ENCODE peak calls at places on chromosomes 4 and X, in seven cellular contexts. B is H1, O is transverse colon, X is spleen, H is K562, R is upper lobe of left lung, E is sigmoid colon. N is an unnamed sample.

GRCh38 chr4:11428701-11429571 is at the start of gene HS3ST1:
- DNase-seq in X (peak; percentile 95), H (no peak), E (peak; percentile 87), R (peak; percentile 95), B (peak; percentile 89), O (peak; percentile 91), N (peak; percentile 59)

GRCh38 chrX:9790866-9791265 is 4.6 kb downstream of the SHROOM2 start:
- DNase-seq in R (no peak), X (peak; percentile 11), O (no peak), H (no peak), B (no peak), E (no peak), N (no peak)

GRCh38 chrX:485368-485767 is 98.7 kb upstream of the PPP2R3B start:
- DNase-seq in B (no peak), X (peak; percentile 31), R (no peak), O (no peak), H (no peak), E (no peak), N (no peak)

GRCh38 chr4:159422626-159423025 is 319.7 kb downstream of the RAPGEF2 start:
- DNase-seq in B (no peak), H (no peak), E (no peak), O (no peak), R (no peak), X (no peak), N (no peak)

GRCh38 chr4:5205981-5206380 is 154.7 kb downstream of the STK32B start:
- DNase-seq in X (no peak), O (no peak), B (no peak), R (no peak), E (no peak), H (no peak), N (no peak)

GRCh38 chr4:34108456-34108855 is 2135.9 kb downstream of the ARAP2 start:
- DNase-seq in E (no peak), B (no peak), H (no peak), X (no peak), R (no peak), O (no peak), N (no peak)

GRCh38 chr4:37825943-37826281 is 574 bp upstream of the PGM2 start:
- DNase-seq in O (peak; percentile 18), R (no peak), B (peak; percentile 52), E (no peak), X (no peak), H (peak; percentile 40), N (no peak)

GRCh38 chr4:104967034-104967401 is 179.7 kb upstream of the TET2 start:
- DNase-seq in X (no peak), R (no peak), O (peak; percentile 50), B (no peak), E (no peak), H (no peak), N (no peak)

GRCh38 chr4:82761249-82761648 is 37.3 kb downstream of the SCD5 start:
- DNase-seq in X (no peak), B (no peak), O (no peak), H (no peak), R (no peak), E (no peak), N (no peak)

GRCh38 chrX:135185795-135186443 is 14.7 kb upstream of the CT55 start:
- DNase-seq in R (no peak), B (no peak), H (peak; percentile 54), O (no peak), X (no peak), E (no peak), N (no peak)

DNA sequence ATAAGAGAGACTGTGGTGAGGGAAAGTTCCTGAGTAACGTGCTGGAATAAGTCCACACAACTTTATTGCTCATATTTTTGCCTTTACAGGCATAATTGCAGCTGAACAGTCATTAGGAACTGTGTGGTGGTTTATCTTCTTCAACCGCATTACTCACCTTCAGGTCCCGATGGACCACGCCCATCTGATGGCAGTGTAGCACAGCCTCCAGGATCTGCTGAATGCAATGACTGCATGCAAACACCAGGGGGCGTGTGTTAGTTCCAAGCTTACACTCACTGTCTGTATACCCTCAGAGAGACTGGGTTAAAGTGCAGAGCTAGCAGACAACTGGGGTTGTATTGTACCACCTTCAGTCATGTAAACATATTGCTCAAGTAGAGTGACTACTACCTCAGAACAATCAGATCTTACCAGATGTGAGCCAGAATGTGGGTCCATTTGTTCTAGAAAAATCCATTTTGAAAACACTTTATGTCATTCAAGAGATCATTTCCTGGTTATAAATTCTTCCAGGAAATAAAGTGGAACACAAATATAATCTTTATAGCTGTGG is 214.0 kb downstream of the CAMK2D start:
- DNase-seq in R (no peak), O (peak; percentile 95), H (peak; percentile 63), X (peak; percentile 94), E (peak; percentile 89), B (peak; percentile 86), N (peak; percentile 20)
- TF ChIP-seq POLR2AphosphoS5 in R (peak; percentile 57), O (peak; percentile 79), H (no peak), X (peak; percentile 85), E (peak; percentile 32), B (no peak), N (no peak)

GRCh38 chr4:131063878-131064277 is 1967.9 kb downstream of the C4orf33 start:
- DNase-seq in R (no peak), E (no peak), O (no peak), X (no peak), B (no peak), H (no peak), N (no peak)

DNA sequence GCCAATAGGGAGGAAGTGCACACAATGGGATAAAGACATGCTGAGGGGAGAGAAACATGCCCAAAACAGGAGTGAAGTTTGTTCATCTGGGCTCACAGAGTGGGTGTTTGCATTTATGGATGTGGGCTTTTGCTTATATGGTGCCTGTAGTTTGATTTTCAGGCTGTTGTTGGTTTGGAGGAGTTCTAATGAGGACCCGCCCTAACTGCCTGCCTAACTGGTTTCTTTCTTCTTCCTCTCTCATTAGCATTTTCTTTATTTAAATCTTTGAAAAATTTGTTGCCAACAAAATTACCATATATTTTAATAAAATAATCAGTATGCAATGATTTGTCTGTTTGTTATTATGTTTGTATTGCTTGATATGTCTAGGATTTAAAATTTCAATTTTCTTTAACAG is 1965.8 kb downstream of the C4orf33 start:
- DNase-seq in H (no peak), B (no peak), R (no peak), O (no peak), X (no peak), E (no peak), N (no peak)
- TF ChIP-seq POLR2AphosphoS5 in H (no peak), B (no peak), R (no peak), O (no peak), X (no peak), E (no peak), N (no peak)

DNA sequence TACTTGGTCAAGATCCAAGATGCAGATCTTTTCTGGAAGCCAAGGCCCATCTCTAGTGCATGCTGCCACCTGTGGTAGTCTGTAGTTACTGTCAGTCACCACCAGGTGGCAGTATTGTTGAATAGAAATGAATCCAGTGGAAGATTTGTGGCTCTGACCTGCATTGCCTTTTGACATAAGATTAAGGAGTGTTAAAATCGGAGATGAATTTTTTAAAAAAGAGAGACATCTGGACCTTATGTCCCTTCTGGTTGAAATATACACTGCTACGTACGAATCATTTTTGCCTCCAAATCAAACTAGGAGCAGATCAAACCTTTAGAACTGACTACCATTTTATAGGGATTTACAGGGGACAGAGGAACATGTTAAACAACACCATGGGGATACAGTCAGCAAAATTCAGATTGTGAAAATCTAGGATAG is 46.9 kb upstream of the RHOH start:
- DNase-seq in B (peak; percentile 69), O (peak; percentile 68), E (no peak), H (peak; percentile 61), R (no peak), X (no peak), N (no peak)
- TF ChIP-seq POLR2AphosphoS5 in B (no peak), O (no peak), E (no peak), H (no peak), R (no peak), X (peak; percentile 57), N (no peak)

GRCh38 chr4:119020158-119020557 is 115.5 kb upstream of the MYOZ2 start:
- DNase-seq in B (no peak), R (no peak), O (no peak), E (no peak), H (no peak), X (no peak), N (no peak)
- TF ChIP-seq POLR2AphosphoS5 in B (no peak), R (no peak), O (peak; percentile 19), E (peak; percentile 8), H (no peak), X (no peak), N (no peak)

GRCh38 chr4:103075894-103076776 is at the start of gene SLC9B2:
- DNase-seq in H (peak; percentile 74), E (peak; percentile 86), X (peak; percentile 91), B (peak; percentile 82), R (peak; percentile 93), O (peak; percentile 59), N (peak; percentile 37)
- TF ChIP-seq POLR2AphosphoS5 in H (peak; percentile 31), E (peak; percentile 62), X (peak; percentile 51), B (peak; percentile 10), R (peak; percentile 12), O (no peak), N (no peak)

DNA sequence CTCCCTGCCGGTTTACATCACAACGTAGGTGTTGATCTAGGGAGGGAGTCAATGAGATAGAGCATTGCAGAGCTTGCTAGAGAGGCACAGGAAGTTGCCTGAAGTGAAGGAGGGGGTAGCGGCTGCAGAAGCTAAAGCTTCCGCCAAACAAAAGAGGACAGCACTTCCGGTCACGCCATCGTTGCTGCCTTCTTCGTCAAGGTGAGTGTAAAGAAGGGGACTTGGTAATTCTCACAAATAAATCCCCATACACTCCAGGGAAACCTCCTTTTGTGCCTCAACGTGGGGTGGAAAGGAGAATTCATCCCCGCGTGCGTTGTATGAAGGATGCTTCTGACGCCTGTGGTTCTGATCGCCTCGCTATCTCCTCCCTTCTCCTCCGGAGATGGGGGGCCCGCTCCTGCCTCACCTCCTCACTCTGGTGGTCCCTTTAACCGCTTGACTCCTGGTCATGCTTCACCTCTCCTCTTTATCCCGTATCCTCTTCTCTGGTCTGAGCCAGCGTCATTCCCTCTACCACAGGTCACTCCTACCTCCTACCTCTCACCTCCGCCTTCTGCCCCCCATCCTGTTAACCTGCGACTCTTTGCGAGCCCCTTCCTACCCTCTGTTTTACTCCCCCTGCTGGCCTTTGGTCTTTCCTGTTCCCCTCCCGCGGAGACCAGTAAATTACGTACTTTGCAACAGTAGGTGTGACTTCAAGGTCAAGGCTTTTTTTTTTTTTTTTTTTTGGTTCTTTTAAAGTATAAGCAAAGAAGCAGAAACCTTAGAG is 59.9 kb downstream of the GSPT2 start:
- DNase-seq in R (no peak), O (peak; percentile 69), H (peak; percentile 29), X (peak; percentile 83), B (peak; percentile 58), E (peak; percentile 68), N (peak; percentile 7)
- TF ChIP-seq POLR2AphosphoS5 in R (no peak), O (no peak), H (no peak), X (peak; percentile 25), B (peak; percentile 84), E (no peak), N (peak; percentile 23)

DNA sequence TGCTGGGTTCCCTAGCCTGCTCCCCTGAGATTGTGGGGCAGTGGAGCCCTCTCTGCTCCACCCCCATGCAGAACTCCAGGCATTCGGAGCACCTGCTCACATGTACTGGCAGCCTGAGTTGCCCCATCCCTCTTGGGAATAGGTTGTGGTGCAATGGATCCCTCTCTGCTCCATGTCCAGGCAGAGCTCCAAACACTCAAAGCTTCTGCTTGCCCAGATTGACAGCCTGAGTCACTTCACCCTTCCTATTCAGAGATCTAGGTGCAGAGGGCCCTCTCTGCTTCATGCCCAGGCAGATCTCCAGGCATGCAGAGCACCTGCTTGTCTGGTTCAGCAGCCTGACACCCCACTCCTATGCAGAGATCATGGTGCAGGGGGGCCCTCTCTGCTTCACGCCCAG is 18.6 kb upstream of the TEX13B start:
- DNase-seq in R (no peak), E (no peak), X (no peak), O (no peak), B (no peak), H (no peak), N (no peak)
- TF ChIP-seq POLR2AphosphoS5 in R (no peak), E (no peak), X (no peak), O (no peak), B (no peak), H (no peak), N (no peak)

GRCh38 chr4:102826890-102827673 is at the start of gene UBE2D3:
- DNase-seq in O (peak; percentile 96), E (peak; percentile 99), H (peak; percentile 76), R (peak; percentile 97), B (peak; percentile 92), X (peak; percentile 99), N (peak; percentile 30)
- TF ChIP-seq POLR2AphosphoS5 in O (peak; percentile 93), E (peak; percentile 97), H (peak; percentile 64), R (peak; percentile 98), B (peak; percentile 90), X (peak; percentile 95), N (peak; percentile 88)